ENCODE peak calls at places on chromosome 9, in seven cellular contexts. G, O, J, Y, B, U and T are unnamed samples.

GRCh38 chr9:134922932-134923240 is 5.2 kb upstream of the FCN1 start:
- DNase-seq in U (no peak), Y (peak), B (no peak), O (peak), G (no peak), J (no peak), T (no peak)

GRCh38 chr9:120948824-120949223 is 22.2 kb upstream of the TRAF1 start:
- DNase-seq in G (no peak), U (no peak), O (no peak), B (no peak), Y (no peak), J (no peak), T (no peak)

GRCh38 chr9:126773004-126773607 is 31.7 kb upstream of the ZBTB43 start:
- DNase-seq in U (peak), O (no peak), G (no peak), B (peak), Y (peak), J (no peak), T (no peak)

GRCh38 chr9:100637787-100638186 is 59.9 kb downstream of the CAVIN4 start:
- DNase-seq in J (no peak), Y (no peak), B (peak), G (no peak), U (no peak), O (no peak), T (no peak)

GRCh38 chr9:129550199-129550839 is 70.6 kb downstream of the C9orf50 start:
- DNase-seq in O (peak), G (peak), Y (no peak), B (no peak), U (peak), J (peak), T (no peak)

GRCh38 chr9:134058716-134059115 is 9.1 kb downstream of the BRD3 start:
- DNase-seq in O (no peak), B (no peak), Y (no peak), J (no peak), G (peak), U (peak), T (no peak)

GRCh38 chr9:95185931-95186330 is 131.6 kb downstream of the FANCC start:
- DNase-seq in J (no peak), U (no peak), G (no peak), Y (no peak), B (no peak), O (no peak), T (peak)

GRCh38 chr9:35027871-35028270 is 38.3 kb downstream of the DNAJB5 start:
- DNase-seq in Y (no peak), O (no peak), J (no peak), U (peak), G (no peak), B (no peak), T (no peak)

GRCh38 chr9:107465467-107466451 is 23.8 kb downstream of the KLF4 start:
- DNase-seq in G (peak), B (peak), J (peak), U (peak), O (peak), Y (peak), T (peak)

GRCh38 chr9:106451223-106451622 is 411.7 kb upstream of the ZNF462 start:
- DNase-seq in J (no peak), G (no peak), B (no peak), O (no peak), Y (no peak), U (no peak), T (no peak)

GRCh38 chr9:16445141-16445920 is 425.1 kb downstream of the BNC2 start:
- DNase-seq in B (no peak), O (no peak), J (no peak), G (no peak), U (peak), Y (no peak), T (no peak)

GRCh38 chr9:106883626-106884190 is 20.7 kb downstream of the ZNF462 start:
- DNase-seq in B (no peak), Y (peak), O (no peak), U (peak), G (no peak), J (no peak), T (no peak)

GRCh38 chr9:35903049-35903448 is 3.0 kb upstream of the HRCT1 start:
- DNase-seq in Y (peak), B (peak), O (no peak), U (peak), G (no peak), J (no peak), T (peak)

GRCh38 chr9:93648836-93649235 is 72.5 kb downstream of the PHF2 start:
- DNase-seq in G (no peak), O (no peak), B (no peak), Y (no peak), J (no peak), U (no peak), T (no peak)

DNA sequence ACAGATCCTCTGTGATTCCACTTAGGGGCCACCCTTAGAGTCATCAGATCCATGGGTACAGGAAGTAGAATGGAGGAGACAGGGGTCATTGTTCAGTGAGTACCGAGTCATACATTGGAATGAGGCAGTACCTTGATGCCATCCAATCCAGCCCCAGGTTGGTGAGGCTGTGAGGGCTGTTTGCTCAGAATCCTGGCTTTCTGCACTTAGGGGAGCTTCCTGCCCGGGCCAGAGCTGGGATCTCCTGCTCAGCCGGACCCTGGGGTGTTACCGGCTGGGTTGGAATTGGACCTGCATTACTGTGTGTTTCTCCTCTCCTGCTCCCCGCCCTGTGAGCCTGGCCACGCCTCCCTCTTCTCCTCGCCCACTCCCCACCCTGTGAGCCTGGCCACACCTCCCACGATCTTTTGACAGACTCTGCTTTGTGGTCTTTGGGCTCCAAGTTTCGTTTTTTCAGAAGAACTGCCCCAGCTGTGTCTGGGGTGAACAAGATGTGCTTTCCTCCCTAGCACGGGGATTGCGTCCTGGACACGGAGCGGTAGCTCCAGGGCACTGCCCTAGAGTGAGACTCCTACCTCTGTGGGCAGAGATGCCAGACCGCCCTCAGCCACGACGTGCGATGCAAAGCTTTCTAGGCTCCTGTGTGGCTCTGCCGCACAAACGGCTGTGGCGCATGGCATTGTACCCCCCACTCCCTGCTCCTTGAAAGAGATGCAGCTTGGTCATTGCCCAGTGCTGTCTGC is 15.4 kb downstream of the TRAF2 start:
- DNase-seq in Y (no peak), B (no peak), G (peak), J (no peak), U (peak), O (no peak), T (no peak)
- TF ChIP-seq POLR2A in Y (no peak), B (no peak), G (peak), J (no peak), U (no peak), O (no peak), T (no peak)

GRCh38 chr9:6073731-6074130 is 58.3 kb upstream of the RANBP6 start:
- DNase-seq in G (no peak), O (no peak), J (no peak), U (peak), B (no peak), Y (no peak), T (no peak)
- TF ChIP-seq POLR2A in G (no peak), O (no peak), J (no peak), U (no peak), B (no peak), Y (no peak), T (no peak)

GRCh38 chr9:131206495-131206894 is 69.8 kb downstream of the FAM78A start:
- DNase-seq in B (no peak), O (no peak), J (no peak), U (no peak), Y (no peak), G (no peak), T (no peak)
- TF ChIP-seq POLR2A in B (no peak), O (no peak), J (no peak), U (no peak), Y (no peak), G (no peak), T (no peak)

DNA sequence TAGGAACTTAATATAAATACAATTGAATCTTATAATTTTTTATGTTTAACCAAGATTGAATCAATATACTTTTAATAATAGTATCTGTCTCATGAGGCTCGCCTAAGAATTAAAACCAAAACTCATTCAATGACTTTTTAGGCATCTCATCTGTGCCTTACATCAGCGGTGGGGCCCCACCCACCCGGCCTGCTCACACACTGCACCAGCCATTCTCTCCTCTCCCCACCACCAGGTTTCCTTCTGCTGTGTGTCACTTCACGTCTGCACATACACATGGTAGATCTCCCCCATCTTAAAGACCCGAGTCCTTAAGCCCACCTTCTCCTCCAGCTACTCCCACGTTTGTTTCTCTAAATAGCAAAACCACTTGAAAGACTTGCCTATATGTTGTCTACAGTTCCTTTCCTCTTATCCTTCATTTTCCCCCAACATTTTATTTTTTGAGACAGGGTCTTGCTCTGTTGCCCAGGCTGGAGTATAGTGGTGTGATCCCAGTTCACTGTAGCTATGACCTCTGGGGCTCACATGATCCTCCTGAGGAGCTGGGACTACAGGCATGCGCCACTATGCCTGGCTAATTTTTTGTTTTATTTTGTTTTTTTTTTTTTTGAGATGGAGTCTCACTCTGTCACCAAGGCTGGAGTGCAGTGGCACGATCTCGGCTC is 77.8 kb downstream of the RAPGEF1 start:
- DNase-seq in U (no peak), O (no peak), J (no peak), B (peak), G (no peak), Y (no peak), T (no peak)
- TF ChIP-seq POLR2A in U (no peak), O (no peak), J (no peak), B (no peak), G (no peak), Y (no peak), T (no peak)

GRCh38 chr9:137590469-137591383 is at the start of gene ZMYND19:
- DNase-seq in B (peak), U (peak), G (peak), Y (peak), J (peak), O (peak), T (peak)
- TF ChIP-seq POLR2A in B (peak), U (peak), G (no peak), Y (peak), J (no peak), O (no peak), T (peak)

GRCh38 chr9:91884746-91885687 is 65.0 kb downstream of the ROR2 start:
- DNase-seq in J (no peak), Y (no peak), O (no peak), U (peak), B (no peak), G (no peak), T (no peak)
- TF ChIP-seq POLR2A in J (no peak), Y (no peak), O (no peak), U (no peak), B (no peak), G (no peak), T (no peak)

DNA sequence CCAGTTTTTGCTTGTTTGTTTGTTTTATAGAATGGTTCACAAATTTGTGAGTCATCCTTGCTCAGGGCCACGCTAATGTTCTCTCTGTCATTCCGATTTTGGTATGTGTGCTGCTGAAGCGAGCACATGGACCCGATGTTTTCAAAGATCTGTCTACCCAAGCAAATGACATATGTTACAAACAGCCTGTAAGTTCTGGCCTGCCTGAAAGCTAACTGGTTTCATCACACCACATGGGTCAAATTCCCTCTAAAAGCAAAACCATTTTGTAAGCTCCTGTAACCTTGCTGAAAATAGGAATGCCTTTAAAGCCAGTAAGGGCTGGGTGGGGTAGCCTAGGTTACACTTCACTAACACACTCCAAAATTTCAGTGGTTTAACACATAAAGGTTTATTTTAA is 25.4 kb downstream of the DMRT3 start:
- DNase-seq in B (no peak), U (no peak), J (no peak), Y (no peak), O (no peak), G (no peak), T (no peak)
- TF ChIP-seq POLR2A in B (no peak), U (no peak), J (no peak), Y (no peak), O (no peak), G (no peak), T (no peak)

DNA sequence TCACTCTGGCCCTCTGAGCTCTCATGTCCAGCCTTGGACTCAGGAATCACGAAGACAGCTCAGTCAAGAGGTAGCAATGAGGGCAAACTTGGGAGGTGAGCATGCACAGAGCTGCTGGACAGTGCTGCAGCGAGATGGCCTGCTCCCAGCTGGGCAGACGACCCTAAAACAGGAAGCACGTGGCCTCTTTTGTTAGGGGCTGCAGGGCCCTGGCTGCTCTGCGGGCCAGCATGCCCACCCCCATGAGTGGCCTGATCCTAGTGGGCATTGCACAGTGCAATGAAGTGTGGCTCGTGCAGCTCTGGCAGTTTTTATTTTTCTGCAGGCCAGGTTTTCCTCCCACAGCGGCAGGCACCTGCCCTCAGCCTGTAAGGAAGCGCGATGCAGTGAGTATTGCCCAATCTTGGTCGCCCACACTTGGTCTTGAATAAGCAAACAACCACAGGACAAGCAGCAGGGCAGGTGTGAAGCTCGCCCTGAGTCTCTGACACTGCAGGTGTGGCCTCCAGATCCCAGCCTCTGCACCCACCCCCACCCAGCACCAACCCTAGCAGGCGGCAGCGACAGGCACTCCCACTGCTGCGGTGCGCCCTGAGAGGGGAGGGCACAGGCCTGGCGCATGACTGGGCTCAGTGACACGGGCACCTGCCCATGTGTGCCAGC is 60.8 kb downstream of the SEMA4D start:
- DNase-seq in J (no peak), B (no peak), G (peak), O (no peak), U (no peak), Y (peak), T (no peak)
- TF ChIP-seq POLR2A in J (no peak), B (no peak), G (no peak), O (no peak), U (no peak), Y (no peak), T (no peak)

DNA sequence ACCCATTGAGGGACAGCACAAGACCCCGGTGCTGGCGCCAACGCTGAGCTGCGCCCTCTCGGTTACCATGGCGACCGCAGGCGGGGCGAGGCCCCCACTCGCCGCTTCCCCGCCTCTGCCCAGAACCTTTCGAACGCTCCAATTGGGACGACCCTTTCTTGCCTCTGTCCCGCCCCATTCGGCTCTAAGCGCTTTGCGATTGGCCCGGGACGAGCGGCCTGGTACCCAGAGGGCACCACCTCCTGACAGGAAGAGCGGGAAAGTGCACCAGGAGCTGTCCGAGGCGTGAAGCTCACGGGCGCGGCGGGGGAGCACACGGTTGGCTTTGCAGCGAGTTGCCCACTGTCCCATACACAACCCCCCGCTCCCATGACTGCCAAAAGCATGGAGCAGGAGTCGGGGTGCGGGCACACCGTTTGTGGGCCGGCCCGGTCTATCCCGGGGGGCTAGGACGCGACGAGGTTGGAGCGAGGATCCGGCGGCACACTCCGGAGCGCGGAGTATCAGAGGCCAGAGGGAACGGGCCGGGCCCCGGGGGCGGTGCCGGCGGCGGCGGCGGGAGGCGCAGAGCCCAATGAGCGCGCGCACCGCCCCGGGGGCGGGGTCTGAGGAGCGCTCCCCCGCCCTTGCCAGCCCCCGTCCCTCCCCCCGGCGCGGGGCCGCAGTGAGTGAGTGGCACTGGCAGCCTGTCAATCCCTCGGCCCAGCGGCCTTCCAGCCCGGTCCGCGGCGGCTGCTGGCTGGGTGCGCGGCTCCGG is 978 bp upstream of the PBX3 start:
- DNase-seq in B (peak), Y (peak), J (peak), G (peak), U (peak), O (peak), T (peak)
- TF ChIP-seq POLR2A in B (no peak), Y (no peak), J (no peak), G (peak), U (no peak), O (peak), T (peak)